ENCODE peak calls at places on chromosomes 12 and 14, in eight cellular contexts. Y is GM23248, O is neural progenitor cell, D is GM23338, P is HCT116, K is SK-N-SH, L is MM.1S, E is OCI-LY7. N is an unnamed sample.

GRCh38 chr12:51976376-51977160 is 25.1 kb downstream of the ACVR1B start:
- DNase-seq in Y (peak), O (no peak), D (no peak), P (no peak), K (no peak), L (no peak), E (no peak), N (peak)

GRCh38 chr14:71659165-71659564 is 273.1 kb upstream of the RGS6 start:
- DNase-seq in Y (peak), O (no peak), D (no peak), P (no peak), K (no peak), L (no peak), E (peak), N (no peak)

GRCh38 chr12:10121278-10121677 is 8.7 kb downstream of the CLEC7A start:
- DNase-seq in Y (no peak), O (no peak), D (no peak), P (no peak), K (no peak), L (no peak), E (no peak), N (no peak)

GRCh38 chr14:58109761-58110160 is 42.3 kb downstream of the ARMH4 start:
- DNase-seq in Y (no peak), O (no peak), D (no peak), P (no peak), K (no peak), L (no peak), E (no peak), N (no peak)

GRCh38 chr12:120928864-120929652 is 24.9 kb upstream of the SPPL3 start:
- DNase-seq in Y (no peak), O (peak), D (peak), P (peak), K (no peak), L (no peak), E (no peak), N (peak)

GRCh38 chr12:90239740-90240260 is 531.2 kb upstream of the ATP2B1 start:
- DNase-seq in Y (no peak), O (no peak), D (no peak), P (no peak), K (no peak), L (no peak), E (no peak), N (no peak)

GRCh38 chr12:131091976-131092691 is 138.4 kb downstream of the ADGRD1 start:
- DNase-seq in Y (no peak), O (no peak), D (no peak), P (no peak), K (no peak), L (no peak), E (no peak), N (no peak)

GRCh38 chr12:52321433-52321832 is 235 bp upstream of the KRT83 start:
- DNase-seq in Y (no peak), O (no peak), D (no peak), P (no peak), K (no peak), L (no peak), E (no peak), N (no peak)

GRCh38 chr12:91877461-91878230 is 268.0 kb downstream of the BTG1 start:
- DNase-seq in Y (no peak), O (no peak), D (no peak), P (no peak), K (no peak), L (no peak), E (no peak), N (no peak)

GRCh38 chr12:53234236-53234635 is 2.2 kb upstream of the RARG start:
- DNase-seq in Y (peak), O (peak), D (peak), P (no peak), K (peak), L (no peak), E (no peak), N (peak)

GRCh38 chr12:62817556-62818271 is 117.2 kb downstream of the PPM1H start:
- DNase-seq in Y (no peak), O (no peak), D (no peak), P (no peak), K (no peak), L (peak), E (no peak), N (no peak)

GRCh38 chr12:29634057-29634456 is 136.6 kb upstream of the OVCH1 start:
- DNase-seq in Y (peak), O (no peak), D (no peak), P (no peak), K (no peak), L (no peak), E (no peak), N (no peak)

GRCh38 chr12:7434670-7435069 is 9.3 kb downstream of the CD163L1 start:
- DNase-seq in Y (no peak), O (no peak), D (no peak), P (no peak), K (no peak), L (no peak), E (no peak), N (no peak)
- H2AFZ ChIP-seq in Y (no peak), O (no peak), D (peak), P (peak), K (no peak), L (no peak), E (no peak), N (no peak)

GRCh38 chr12:124433147-124433874 is 134.1 kb downstream of the NCOR2 start:
- DNase-seq in Y (no peak), O (no peak), D (no peak), P (no peak), K (no peak), L (no peak), E (no peak), N (no peak)
- TF ChIP-seq EZH2phosphoT487 in Y (no peak), O (no peak), D (no peak), P (no peak), K (no peak), L (no peak), E (no peak), N (no peak)

GRCh38 chr12:124456133-124456651 is 111.2 kb downstream of the NCOR2 start:
- DNase-seq in Y (no peak), O (no peak), D (no peak), P (no peak), K (no peak), L (no peak), E (no peak), N (no peak)

GRCh38 chr12:124453419-124454351 is 113.7 kb downstream of the NCOR2 start:
- DNase-seq in Y (peak), O (no peak), D (no peak), P (peak), K (peak), L (peak), E (peak), N (no peak)

GRCh38 chr12:124455336-124455735 is 112.1 kb downstream of the NCOR2 start:
- DNase-seq in Y (no peak), O (no peak), D (no peak), P (no peak), K (no peak), L (no peak), E (no peak), N (no peak)

GRCh38 chr12:124454352-124454725 is 113.1 kb downstream of the NCOR2 start:
- DNase-seq in Y (no peak), O (no peak), D (no peak), P (no peak), K (no peak), L (no peak), E (no peak), N (no peak)

GRCh38 chr12:124454735-124455134 is 112.7 kb downstream of the NCOR2 start:
- DNase-seq in Y (peak), O (no peak), D (no peak), P (no peak), K (no peak), L (no peak), E (no peak), N (no peak)
- H3K27ac ChIP-seq in Y (peak), O (no peak), D (no peak), P (no peak), K (no peak), L (peak), E (no peak), N (no peak)

GRCh38 chr12:41709012-41709411 is 435.7 kb downstream of the GXYLT1 start:
- DNase-seq in Y (no peak), O (no peak), D (peak), P (no peak), K (no peak), L (no peak), E (no peak), N (no peak)
- H2AFZ ChIP-seq in Y (no peak), O (peak), D (no peak), P (no peak), K (no peak), L (no peak), E (no peak), N (no peak)